ENCODE peak calls at places on chromosomes 11 and 22, in six cellular contexts. One of them, this sample, is unnamed.

GRCh38 chr11:94423467-94423866 is 22.2 kb upstream of the GPR83 start:
- DNase-seq in activated naive CD4-positive, alpha-beta T cell treated with anti-CD3 and anti-CD28 coated beads for 36 hours: no peak
- DNase-seq in EH: no peak
- DNase-seq in progenitor cell of endocrine pancreas: no peak
- DNase-seq in GM23338: no peak
- DNase-seq in cardiac fibroblast: no peak
- DNase-seq in this sample: no peak

GRCh38 chr22:22705328-22706100 is 61.1 kb downstream of the GGTLC2 start:
- DNase-seq in activated naive CD4-positive, alpha-beta T cell treated with anti-CD3 and anti-CD28 coated beads for 36 hours: no peak
- DNase-seq in EH: no peak
- DNase-seq in progenitor cell of endocrine pancreas: no peak
- DNase-seq in GM23338: no peak
- DNase-seq in cardiac fibroblast: no peak
- DNase-seq in this sample: no peak

GRCh38 chr11:71204294-71204693 is 48.1 kb downstream of the SHANK2 start:
- DNase-seq in activated naive CD4-positive, alpha-beta T cell treated with anti-CD3 and anti-CD28 coated beads for 36 hours: no peak
- DNase-seq in EH: no peak
- DNase-seq in progenitor cell of endocrine pancreas: no peak
- DNase-seq in GM23338: no peak
- DNase-seq in cardiac fibroblast: no peak
- DNase-seq in this sample: no peak

GRCh38 chr22:22076937-22077703 is 94.5 kb upstream of the TOP3B start:
- DNase-seq in activated naive CD4-positive, alpha-beta T cell treated with anti-CD3 and anti-CD28 coated beads for 36 hours: no peak
- DNase-seq in EH: no peak
- DNase-seq in progenitor cell of endocrine pancreas: no peak
- DNase-seq in GM23338: no peak
- DNase-seq in cardiac fibroblast: peak; percentile 69
- DNase-seq in this sample: no peak

GRCh38 chr11:28346209-28346608 is 238.0 kb downstream of the METTL15 start:
- DNase-seq in activated naive CD4-positive, alpha-beta T cell treated with anti-CD3 and anti-CD28 coated beads for 36 hours: no peak
- DNase-seq in EH: peak; percentile 66
- DNase-seq in progenitor cell of endocrine pancreas: no peak
- DNase-seq in GM23338: no peak
- DNase-seq in cardiac fibroblast: no peak
- DNase-seq in this sample: no peak

GRCh38 chr11:45252134-45252856 is 33.8 kb downstream of the SYT13 start:
- DNase-seq in activated naive CD4-positive, alpha-beta T cell treated with anti-CD3 and anti-CD28 coated beads for 36 hours: peak; percentile 27
- DNase-seq in EH: peak; percentile 55
- DNase-seq in progenitor cell of endocrine pancreas: peak; percentile 76
- DNase-seq in GM23338: peak; percentile 89
- DNase-seq in cardiac fibroblast: peak; percentile 67
- DNase-seq in this sample: peak; percentile 87

GRCh38 chr11:15053201-15053685 is 20.1 kb upstream of the CALCB start:
- DNase-seq in activated naive CD4-positive, alpha-beta T cell treated with anti-CD3 and anti-CD28 coated beads for 36 hours: peak; percentile 75
- DNase-seq in EH: no peak
- DNase-seq in progenitor cell of endocrine pancreas: no peak
- DNase-seq in GM23338: no peak
- DNase-seq in cardiac fibroblast: peak; percentile 36
- DNase-seq in this sample: no peak

GRCh38 chr11:3093281-3094191 is 36.3 kb upstream of the CARS1 start:
- DNase-seq in activated naive CD4-positive, alpha-beta T cell treated with anti-CD3 and anti-CD28 coated beads for 36 hours: no peak
- DNase-seq in EH: no peak
- DNase-seq in progenitor cell of endocrine pancreas: no peak
- DNase-seq in GM23338: peak; percentile 67
- DNase-seq in cardiac fibroblast: no peak
- DNase-seq in this sample: peak; percentile 8

GRCh38 chr11:118886681-118887111 is 3.0 kb downstream of the CXCR5 start:
- DNase-seq in activated naive CD4-positive, alpha-beta T cell treated with anti-CD3 and anti-CD28 coated beads for 36 hours: no peak
- DNase-seq in EH: no peak
- DNase-seq in progenitor cell of endocrine pancreas: no peak
- DNase-seq in GM23338: no peak
- DNase-seq in cardiac fibroblast: no peak
- DNase-seq in this sample: no peak

GRCh38 chr11:2533642-2534115 is 88.9 kb downstream of the KCNQ1 start:
- DNase-seq in activated naive CD4-positive, alpha-beta T cell treated with anti-CD3 and anti-CD28 coated beads for 36 hours: peak; percentile 35
- DNase-seq in EH: peak; percentile 95
- DNase-seq in progenitor cell of endocrine pancreas: peak; percentile 58
- DNase-seq in GM23338: peak; percentile 83
- DNase-seq in cardiac fibroblast: peak; percentile 91
- DNase-seq in this sample: peak; percentile 98

GRCh38 chr11:6452219-6452618 is 11.4 kb upstream of the HPX start:
- DNase-seq in activated naive CD4-positive, alpha-beta T cell treated with anti-CD3 and anti-CD28 coated beads for 36 hours: no peak
- DNase-seq in EH: no peak
- DNase-seq in progenitor cell of endocrine pancreas: no peak
- DNase-seq in GM23338: no peak
- DNase-seq in cardiac fibroblast: peak; percentile 60
- DNase-seq in this sample: peak; percentile 57

GRCh38 chr22:50698546-50698945 is 25.9 kb downstream of the SHANK3 start:
- DNase-seq in activated naive CD4-positive, alpha-beta T cell treated with anti-CD3 and anti-CD28 coated beads for 36 hours: no peak
- DNase-seq in EH: no peak
- DNase-seq in progenitor cell of endocrine pancreas: no peak
- DNase-seq in GM23338: no peak
- DNase-seq in cardiac fibroblast: peak; percentile 40
- DNase-seq in this sample: no peak

GRCh38 chr22:25966448-25966913 is 202.8 kb upstream of the SEZ6L start:
- DNase-seq in activated naive CD4-positive, alpha-beta T cell treated with anti-CD3 and anti-CD28 coated beads for 36 hours: peak; percentile 36
- DNase-seq in EH: no peak
- DNase-seq in progenitor cell of endocrine pancreas: no peak
- DNase-seq in GM23338: no peak
- DNase-seq in cardiac fibroblast: no peak
- DNase-seq in this sample: no peak

GRCh38 chr11:10305262-10305963 is 540 bp downstream of the ADM start:
- DNase-seq in activated naive CD4-positive, alpha-beta T cell treated with anti-CD3 and anti-CD28 coated beads for 36 hours: peak; percentile 31
- DNase-seq in EH: peak; percentile 35
- DNase-seq in progenitor cell of endocrine pancreas: no peak
- DNase-seq in GM23338: peak; percentile 51
- DNase-seq in cardiac fibroblast: peak; percentile 33
- DNase-seq in this sample: peak; percentile 26

GRCh38 chr11:125621995-125622394 is 3.0 kb upstream of the CHEK1 start:
- DNase-seq in activated naive CD4-positive, alpha-beta T cell treated with anti-CD3 and anti-CD28 coated beads for 36 hours: no peak
- DNase-seq in EH: peak; percentile 79
- DNase-seq in progenitor cell of endocrine pancreas: no peak
- DNase-seq in GM23338: no peak
- DNase-seq in cardiac fibroblast: peak; percentile 50
- DNase-seq in this sample: peak; percentile 16

GRCh38 chr22:40070701-40071100 is 75.9 kb downstream of the FAM83F start:
- DNase-seq in activated naive CD4-positive, alpha-beta T cell treated with anti-CD3 and anti-CD28 coated beads for 36 hours: no peak
- DNase-seq in EH: peak; percentile 56
- DNase-seq in progenitor cell of endocrine pancreas: no peak
- DNase-seq in GM23338: no peak
- DNase-seq in cardiac fibroblast: no peak
- DNase-seq in this sample: peak; percentile 57

GRCh38 chr11:86515297-86516094 is 140.8 kb downstream of the CCDC81 start:
- DNase-seq in activated naive CD4-positive, alpha-beta T cell treated with anti-CD3 and anti-CD28 coated beads for 36 hours: no peak
- DNase-seq in EH: peak; percentile 94
- DNase-seq in progenitor cell of endocrine pancreas: no peak
- DNase-seq in GM23338: no peak
- DNase-seq in cardiac fibroblast: peak; percentile 88
- DNase-seq in this sample: peak; percentile 89

GRCh38 chr11:10331548-10332289 is 26.8 kb downstream of the ADM start:
- DNase-seq in activated naive CD4-positive, alpha-beta T cell treated with anti-CD3 and anti-CD28 coated beads for 36 hours: no peak
- DNase-seq in EH: no peak
- DNase-seq in progenitor cell of endocrine pancreas: no peak
- DNase-seq in GM23338: no peak
- DNase-seq in cardiac fibroblast: peak; percentile 8
- DNase-seq in this sample: no peak

GRCh38 chr11:8685820-8686219 is 3.2 kb downstream of the RPL27A start:
- DNase-seq in activated naive CD4-positive, alpha-beta T cell treated with anti-CD3 and anti-CD28 coated beads for 36 hours: no peak
- DNase-seq in EH: no peak
- DNase-seq in progenitor cell of endocrine pancreas: no peak
- DNase-seq in GM23338: no peak
- DNase-seq in cardiac fibroblast: no peak
- DNase-seq in this sample: no peak

GRCh38 chr11:7515544-7515943 is 1.7 kb downstream of the PPFIBP2 start:
- DNase-seq in activated naive CD4-positive, alpha-beta T cell treated with anti-CD3 and anti-CD28 coated beads for 36 hours: no peak
- DNase-seq in EH: no peak
- DNase-seq in progenitor cell of endocrine pancreas: no peak
- DNase-seq in GM23338: no peak
- DNase-seq in cardiac fibroblast: no peak
- DNase-seq in this sample: no peak

GRCh38 chr22:47292546-47293320 is 530.3 kb downstream of the TBC1D22A start:
- DNase-seq in activated naive CD4-positive, alpha-beta T cell treated with anti-CD3 and anti-CD28 coated beads for 36 hours: no peak
- DNase-seq in EH: peak; percentile 11
- DNase-seq in progenitor cell of endocrine pancreas: no peak
- DNase-seq in GM23338: no peak
- DNase-seq in cardiac fibroblast: no peak
- DNase-seq in this sample: no peak

GRCh38 chr11:61754534-61755482 is 2.4 kb downstream of the MYRF start:
- DNase-seq in activated naive CD4-positive, alpha-beta T cell treated with anti-CD3 and anti-CD28 coated beads for 36 hours: no peak
- DNase-seq in EH: no peak
- DNase-seq in progenitor cell of endocrine pancreas: peak; percentile 37
- DNase-seq in GM23338: no peak
- DNase-seq in cardiac fibroblast: no peak
- DNase-seq in this sample: no peak

GRCh38 chr11:76589945-76590630 is 80.5 kb downstream of the LRRC32 start:
- DNase-seq in activated naive CD4-positive, alpha-beta T cell treated with anti-CD3 and anti-CD28 coated beads for 36 hours: no peak
- DNase-seq in EH: no peak
- DNase-seq in progenitor cell of endocrine pancreas: no peak
- DNase-seq in GM23338: no peak
- DNase-seq in cardiac fibroblast: no peak
- DNase-seq in this sample: peak; percentile 8

GRCh38 chr22:24517446-24517845 is 22.3 kb downstream of the UPB1 start:
- DNase-seq in activated naive CD4-positive, alpha-beta T cell treated with anti-CD3 and anti-CD28 coated beads for 36 hours: no peak
- DNase-seq in EH: no peak
- DNase-seq in progenitor cell of endocrine pancreas: no peak
- DNase-seq in GM23338: no peak
- DNase-seq in cardiac fibroblast: no peak
- DNase-seq in this sample: no peak

GRCh38 chr11:43892851-43893250 is 12.2 kb downstream of the ALKBH3 start:
- DNase-seq in activated naive CD4-positive, alpha-beta T cell treated with anti-CD3 and anti-CD28 coated beads for 36 hours: no peak
- DNase-seq in EH: no peak
- DNase-seq in progenitor cell of endocrine pancreas: no peak
- DNase-seq in GM23338: no peak
- DNase-seq in cardiac fibroblast: no peak
- DNase-seq in this sample: no peak

GRCh38 chr22:44609589-44609988 is 92.4 kb upstream of the PRR5 start:
- DNase-seq in activated naive CD4-positive, alpha-beta T cell treated with anti-CD3 and anti-CD28 coated beads for 36 hours: no peak
- DNase-seq in EH: no peak
- DNase-seq in progenitor cell of endocrine pancreas: no peak
- DNase-seq in GM23338: no peak
- DNase-seq in cardiac fibroblast: no peak
- DNase-seq in this sample: no peak

GRCh38 chr11:123740787-123741158 is 687 bp downstream of the ZNF202 start:
- DNase-seq in activated naive CD4-positive, alpha-beta T cell treated with anti-CD3 and anti-CD28 coated beads for 36 hours: no peak
- DNase-seq in EH: peak; percentile 2
- DNase-seq in progenitor cell of endocrine pancreas: no peak
- DNase-seq in GM23338: no peak
- DNase-seq in cardiac fibroblast: peak; percentile 3
- DNase-seq in this sample: peak; percentile 24

GRCh38 chr22:40635940-40636379 is 559 bp downstream of the MRTFA start:
- DNase-seq in activated naive CD4-positive, alpha-beta T cell treated with anti-CD3 and anti-CD28 coated beads for 36 hours: peak; percentile 17
- DNase-seq in EH: no peak
- DNase-seq in progenitor cell of endocrine pancreas: peak; percentile 26
- DNase-seq in GM23338: peak; percentile 50
- DNase-seq in cardiac fibroblast: no peak
- DNase-seq in this sample: no peak

GRCh38 chr11:134755535-134755934 is 343.5 kb upstream of the B3GAT1 start:
- DNase-seq in activated naive CD4-positive, alpha-beta T cell treated with anti-CD3 and anti-CD28 coated beads for 36 hours: no peak
- DNase-seq in EH: no peak
- DNase-seq in progenitor cell of endocrine pancreas: no peak
- DNase-seq in GM23338: no peak
- DNase-seq in cardiac fibroblast: no peak
- DNase-seq in this sample: no peak

GRCh38 chr11:1151366-1152315 is 6.1 kb upstream of the MUC5AC start:
- DNase-seq in activated naive CD4-positive, alpha-beta T cell treated with anti-CD3 and anti-CD28 coated beads for 36 hours: peak; percentile 3
- DNase-seq in EH: no peak
- DNase-seq in progenitor cell of endocrine pancreas: peak; percentile 9
- DNase-seq in GM23338: no peak
- DNase-seq in cardiac fibroblast: no peak
- DNase-seq in this sample: no peak

GRCh38 chr11:123302751-123303195 is 107.7 kb upstream of the CLMP start:
- DNase-seq in activated naive CD4-positive, alpha-beta T cell treated with anti-CD3 and anti-CD28 coated beads for 36 hours: peak; percentile 70
- DNase-seq in EH: peak; percentile 88
- DNase-seq in progenitor cell of endocrine pancreas: no peak
- DNase-seq in GM23338: peak; percentile 38
- DNase-seq in cardiac fibroblast: peak; percentile 71
- DNase-seq in this sample: peak; percentile 75

This sample was measured in AG20443.